ENCODE peak calls at places on chromosome 10, in nine cellular contexts. X, Z, F, U, G, O, P, R and J are unnamed samples.
A peak's percentile ranks its signal among the peaks of the same experiment; 100 is the strongest.

GRCh38 chr10:34885901-34886300 is 70.8 kb upstream of the PARD3 start:
- DNase-seq in X (no peak), Z (no peak), F (no peak), U (no peak), G (no peak), O (no peak), P (no peak), R (no peak), J (no peak)

GRCh38 chr10:17504547-17505245 is 50.3 kb upstream of the ST8SIA6 start:
- DNase-seq in X (no peak), Z (no peak), F (no peak), U (no peak), G (no peak), O (no peak), P (no peak), R (no peak), J (no peak)

GRCh38 chr10:93445097-93445960 is 36.8 kb downstream of the MYOF start:
- DNase-seq in X (peak; percentile 96), Z (peak; percentile 98), F (peak; percentile 90), U (peak; percentile 95), G (peak; percentile 95), O (no peak), P (peak; percentile 98), R (peak; percentile 96), J (peak; percentile 94)

GRCh38 chr10:44382981-44383748 is 1.7 kb downstream of the CXCL12 start:
- DNase-seq in X (no peak), Z (peak; percentile 68), F (no peak), U (peak; percentile 35), G (no peak), O (no peak), P (peak; percentile 18), R (no peak), J (no peak)

GRCh38 chr10:102300289-102300843 is 55.0 kb downstream of the GBF1 start:
- DNase-seq in X (no peak), Z (no peak), F (no peak), U (no peak), G (no peak), O (no peak), P (no peak), R (no peak), J (no peak)

GRCh38 chr10:35119378-35119777 is 7.3 kb upstream of the CREM start:
- DNase-seq in X (no peak), Z (no peak), F (no peak), U (no peak), G (no peak), O (no peak), P (no peak), R (no peak), J (no peak)

GRCh38 chr10:43128958-43129706 is 9.1 kb upstream of the CSGALNACT2 start:
- DNase-seq in X (no peak), Z (peak; percentile 45), F (no peak), U (no peak), G (no peak), O (no peak), P (no peak), R (peak; percentile 79), J (no peak)

GRCh38 chr10:80094236-80094635 is 15.8 kb downstream of the TMEM254 start:
- DNase-seq in X (no peak), Z (no peak), F (no peak), U (no peak), G (no peak), O (no peak), P (no peak), R (no peak), J (no peak)

GRCh38 chr10:46999217-46999616 is 88.0 kb downstream of the PTPN20 start:
- DNase-seq in X (no peak), Z (no peak), F (no peak), U (no peak), G (no peak), O (no peak), P (no peak), R (no peak), J (no peak)

GRCh38 chr10:10591682-10592412 is 425.8 kb upstream of the CELF2 start:
- DNase-seq in X (no peak), Z (no peak), F (peak; percentile 55), U (no peak), G (no peak), O (no peak), P (peak; percentile 48), R (no peak), J (no peak)

GRCh38 chr10:35554461-35555056 is 50.6 kb upstream of the GJD4 start:
- DNase-seq in X (no peak), Z (no peak), F (no peak), U (no peak), G (no peak), O (no peak), P (no peak), R (no peak), J (no peak)

GRCh38 chr10:22349758-22350157 is 4.5 kb downstream of the SPAG6 start:
- DNase-seq in X (no peak), Z (no peak), F (no peak), U (no peak), G (no peak), O (no peak), P (no peak), R (no peak), J (no peak)
- H3K27me3 ChIP-seq in X (peaks cover 46% of the 10 kb centered on the region), Z (peaks cover 56% of the 10 kb centered on the region), F (peaks cover 28% of the 10 kb centered on the region), U (peaks cover 50% of the 10 kb centered on the region), G (peaks cover 13% of the 10 kb centered on the region), O (peaks cover 22% of the 10 kb centered on the region), P (peaks cover 9% of the 10 kb centered on the region), R (no peaks in the 10 kb centered on the region), J (peaks cover under 1% of the 10 kb centered on the region)

GRCh38 chr10:852386-852785 is 79.1 kb downstream of the LARP4B start:
- DNase-seq in X (no peak), Z (no peak), F (no peak), U (no peak), G (no peak), O (no peak), P (no peak), R (no peak), J (no peak)

GRCh38 chr10:850093-850492 is 81.4 kb downstream of the LARP4B start:
- DNase-seq in X (no peak), Z (no peak), F (no peak), U (no peak), G (no peak), O (no peak), P (no peak), R (no peak), J (no peak)

GRCh38 chr10:853017-853416 is 78.5 kb downstream of the LARP4B start:
- DNase-seq in X (no peak), Z (no peak), F (no peak), U (no peak), G (no peak), O (no peak), P (no peak), R (no peak), J (no peak)

GRCh38 chr10:855079-855478 is 76.4 kb downstream of the LARP4B start:
- DNase-seq in X (no peak), Z (no peak), F (no peak), U (no peak), G (no peak), O (no peak), P (no peak), R (no peak), J (no peak)

GRCh38 chr10:851891-852290 is 79.6 kb downstream of the LARP4B start:
- DNase-seq in X (no peak), Z (no peak), F (no peak), U (no peak), G (no peak), O (no peak), P (no peak), R (no peak), J (no peak)
- H3K36me3 ChIP-seq in X (peaks cover 53% of the 10 kb centered on the region), Z (peaks cover 72% of the 10 kb centered on the region), F (peaks cover 22% of the 10 kb centered on the region), U (peaks cover 49% of the 10 kb centered on the region), G (peaks cover 3% of the 10 kb centered on the region), O (peaks cover 57% of the 10 kb centered on the region), P (no peaks in the 10 kb centered on the region), R (peaks cover 2% of the 10 kb centered on the region), J (peaks cover 28% of the 10 kb centered on the region)

GRCh38 chr10:132390455-132391371 is 6.3 kb upstream of the PWWP2B start:
- DNase-seq in X (peak; percentile 38), Z (no peak), F (peak; percentile 51), U (peak; percentile 52), G (peak; percentile 53), O (no peak), P (no peak), R (no peak), J (no peak)
- H3K4me1 ChIP-seq in X (peaks cover 25% of the 10 kb centered on the region), Z (peaks cover 2% of the 10 kb centered on the region), F (peaks cover 10% of the 10 kb centered on the region), U (peaks cover 17% of the 10 kb centered on the region), G (no peaks in the 10 kb centered on the region), O (peaks cover 9% of the 10 kb centered on the region), P (no peaks in the 10 kb centered on the region), R (peaks cover 16% of the 10 kb centered on the region), J (no peaks in the 10 kb centered on the region)

DNA sequence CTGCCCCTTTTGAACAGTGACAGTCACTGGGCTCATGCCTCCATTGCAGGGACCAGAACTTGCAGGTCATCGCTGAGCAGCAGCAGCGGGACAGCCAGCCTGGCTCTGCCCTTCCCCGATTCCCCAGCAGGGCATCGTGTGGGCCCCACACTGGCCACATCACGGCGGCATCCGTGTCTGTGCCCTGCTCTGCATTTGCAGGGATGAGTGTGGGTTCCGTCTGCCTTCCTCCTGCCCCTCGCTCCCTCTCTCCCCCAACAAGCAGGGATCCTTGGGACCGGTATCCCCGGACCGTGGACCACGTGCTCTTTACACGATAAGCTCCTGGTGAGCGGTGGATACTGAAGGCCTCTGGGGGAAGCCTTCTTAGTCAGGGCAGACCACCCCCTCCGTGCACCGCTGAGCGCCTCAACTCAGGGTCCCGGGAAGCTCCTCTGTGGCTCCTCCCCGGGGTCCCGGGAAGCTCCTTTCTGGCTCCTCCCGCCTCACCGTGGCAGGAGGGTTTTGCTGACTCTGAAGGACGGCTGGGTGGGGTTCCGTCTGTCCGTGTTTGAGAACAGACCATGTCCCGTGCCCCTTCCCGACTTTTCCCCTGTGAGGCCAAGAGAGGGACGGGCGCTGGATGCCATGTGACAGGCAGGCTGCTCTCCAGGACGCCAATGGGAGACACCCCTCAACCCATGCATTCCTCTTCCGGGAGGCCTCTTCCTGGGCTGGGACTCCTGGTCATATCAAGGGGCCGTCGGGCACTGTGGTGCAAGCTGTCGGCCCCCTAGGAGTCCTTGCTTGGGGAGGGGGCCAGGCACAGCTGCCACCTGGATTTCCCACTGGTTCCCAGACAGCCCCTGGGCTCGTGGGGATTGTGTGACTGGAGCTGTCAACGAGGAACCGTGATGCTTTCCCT is 23.5 kb upstream of the NKX6-2 start:
- DNase-seq in X (peak; percentile 30), Z (peak; percentile 37), F (peak; percentile 28), U (no peak), G (peak; percentile 48), O (no peak), P (no peak), R (no peak), J (peak; percentile 5)
- H3K27me3 ChIP-seq in X (peaks cover 39% of the 10 kb centered on the region), Z (no peaks in the 10 kb centered on the region), F (no peaks in the 10 kb centered on the region), U (peaks cover 9% of the 10 kb centered on the region), G (no peaks in the 10 kb centered on the region), O (no peaks in the 10 kb centered on the region), P (no peaks in the 10 kb centered on the region), R (peaks cover 17% of the 10 kb centered on the region), J (no peaks in the 10 kb centered on the region)

DNA sequence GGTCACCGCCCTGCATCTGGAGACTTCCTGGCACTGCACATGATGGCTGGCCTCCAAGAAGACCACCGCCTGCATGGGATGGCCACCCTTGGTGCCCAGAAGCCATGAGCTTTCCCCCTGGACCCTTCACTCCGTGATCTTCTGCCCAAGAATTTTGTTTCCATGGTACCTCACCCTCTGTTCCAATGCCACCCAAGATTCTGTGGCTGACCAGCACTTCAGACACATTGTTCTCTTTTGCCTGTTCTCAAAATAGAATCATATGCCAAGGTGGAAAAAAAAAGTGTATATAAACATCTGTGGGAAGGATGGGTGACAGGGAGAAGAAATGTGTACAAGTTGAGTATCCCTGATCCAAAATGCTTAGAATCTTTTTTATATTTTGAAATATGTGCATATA is 12.1 kb downstream of the HTR7 start:
- DNase-seq in X (no peak), Z (no peak), F (no peak), U (no peak), G (no peak), O (no peak), P (no peak), R (no peak), J (no peak)
- H3K36me3 ChIP-seq in X (no peaks in the 10 kb centered on the region), Z (no peaks in the 10 kb centered on the region), F (no peaks in the 10 kb centered on the region), U (no peaks in the 10 kb centered on the region), G (no peaks in the 10 kb centered on the region), O (no peaks in the 10 kb centered on the region), P (no peaks in the 10 kb centered on the region), R (no peaks in the 10 kb centered on the region), J (no peaks in the 10 kb centered on the region)